ENCODE peak calls at places on chromosomes 4 and X, in ten cellular contexts. I is transverse colon; O is tibial artery; E is right cardiac atrium; L is CD4-positive, CD25-positive, alpha-beta regulatory T cell; S is cardiac muscle cell; U is BE2C; K is heart left ventricle; Q is spleen; Y is CD8-positive, alpha-beta T cell. M is an unnamed sample. For H3K9me3, the result is how much of the 10 kb centered on the place peaks cover.

GRCh38 chr4:15649914-15650545 is 5.1 kb downstream of the FBXL5 start:
- DNase-seq in I (peak), O (no peak), E (no peak), L (peak), S (peak), U (peak), K (no peak), Q (no peak), Y (peak), M (peak)

GRCh38 chr4:98688416-98689290 is 30.2 kb upstream of the TSPAN5 start:
- DNase-seq in I (no peak), O (no peak), E (no peak), L (peak), S (no peak), U (no peak), K (no peak), Q (no peak), Y (no peak), M (no peak)

GRCh38 chr4:151489462-151490203 is 80.7 kb downstream of the FHIP1A start:
- DNase-seq in I (no peak), O (no peak), E (no peak), L (no peak), S (no peak), U (peak), K (no peak), Q (no peak), Y (no peak), M (no peak)

GRCh38 chr4:61805979-61806378 is 605.9 kb downstream of the ADGRL3 start:
- DNase-seq in I (no peak), O (no peak), E (no peak), L (no peak), S (no peak), U (no peak), K (no peak), Q (no peak), Y (no peak), M (no peak)

GRCh38 chr4:55321707-55322264 is 24.3 kb upstream of the SRD5A3 start:
- DNase-seq in I (peak), O (peak), E (peak), L (peak), S (peak), U (peak), K (no peak), Q (no peak), Y (no peak), M (no peak)

GRCh38 chr4:141858437-141858836 is 222.1 kb downstream of the IL15 start:
- DNase-seq in I (no peak), O (no peak), E (no peak), L (no peak), S (no peak), U (no peak), K (no peak), Q (no peak), Y (no peak), M (no peak)

GRCh38 chr4:14641871-14642270 is 360.4 kb upstream of the CPEB2 start:
- DNase-seq in I (no peak), O (no peak), E (no peak), L (no peak), S (no peak), U (no peak), K (no peak), Q (no peak), Y (no peak), M (no peak)

GRCh38 chrX:54950730-54951375 is 30.2 kb downstream of the TRO start:
- DNase-seq in I (no peak), O (no peak), E (no peak), L (no peak), S (no peak), U (peak), K (no peak), Q (no peak), Y (no peak), M (no peak)

GRCh38 chr4:124610214-124610613 is 102.3 kb downstream of the ANKRD50 start:
- DNase-seq in I (no peak), O (no peak), E (no peak), L (no peak), S (no peak), U (no peak), K (no peak), Q (no peak), Y (no peak), M (no peak)

GRCh38 chr4:152169666-152170065 is 366.2 kb downstream of the FBXW7 start:
- DNase-seq in I (no peak), O (no peak), E (no peak), L (no peak), S (no peak), U (no peak), K (no peak), Q (no peak), Y (no peak), M (no peak)

GRCh38 chrX:31550169-31550568 is 478.3 kb upstream of the FTHL17 start:
- DNase-seq in I (no peak), O (no peak), E (no peak), L (no peak), S (no peak), U (no peak), K (no peak), Q (no peak), Y (no peak), M (no peak)

GRCh38 chr4:26252349-26252748 is 68.5 kb upstream of the RBPJ start:
- DNase-seq in I (no peak), O (no peak), E (no peak), L (peak), S (no peak), U (no peak), K (no peak), Q (no peak), Y (no peak), M (no peak)

GRCh38 chr4:109406337-109406931 is 27.2 kb upstream of the SEC24B start:
- DNase-seq in I (no peak), O (no peak), E (no peak), L (peak), S (peak), U (no peak), K (no peak), Q (no peak), Y (no peak), M (no peak)

GRCh38 chr4:182339246-182339645 is 96.0 kb downstream of the TENM3 start:
- DNase-seq in I (no peak), O (no peak), E (no peak), L (no peak), S (no peak), U (no peak), K (no peak), Q (no peak), Y (no peak), M (no peak)

GRCh38 chr4:119105605-119106004 is 30.0 kb upstream of the MYOZ2 start:
- DNase-seq in I (no peak), O (no peak), E (no peak), L (no peak), S (no peak), U (no peak), K (no peak), Q (no peak), Y (no peak), M (no peak)

GRCh38 chrX:71543316-71543715 is 10.4 kb downstream of the OGT start:
- DNase-seq in I (no peak), O (no peak), E (no peak), L (no peak), S (no peak), U (no peak), K (no peak), Q (no peak), Y (no peak), M (no peak)

GRCh38 chr4:55444822-55445221 is 49.1 kb downstream of the TMEM165 start:
- DNase-seq in I (no peak), O (no peak), E (no peak), L (peak), S (peak), U (peak), K (no peak), Q (no peak), Y (no peak), M (no peak)

GRCh38 chr4:151627491-151627890 is 133.3 kb downstream of the GATB start:
- DNase-seq in I (no peak), O (no peak), E (no peak), L (no peak), S (no peak), U (no peak), K (no peak), Q (no peak), Y (no peak), M (no peak)

GRCh38 chr4:181646864-181647263 is 596.3 kb upstream of the TENM3 start:
- DNase-seq in I (no peak), O (no peak), E (no peak), L (no peak), S (no peak), U (no peak), K (no peak), Q (no peak), Y (no peak), M (no peak)

GRCh38 chr4:185213829-185214228 is 4.4 kb downstream of the SNX25 start:
- DNase-seq in I (no peak), O (no peak), E (no peak), L (no peak), S (no peak), U (no peak), K (no peak), Q (no peak), Y (no peak), M (no peak)

GRCh38 chr4:66872696-66873095 is 672.6 kb downstream of the CENPC start:
- DNase-seq in I (no peak), O (no peak), E (no peak), L (no peak), S (no peak), U (no peak), K (no peak), Q (no peak), Y (no peak), M (no peak)

GRCh38 chr4:20490734-20491133 is 209.5 kb upstream of the PACRGL start:
- DNase-seq in I (no peak), O (no peak), E (peak), L (no peak), S (peak), U (peak), K (no peak), Q (no peak), Y (no peak), M (no peak)

GRCh38 chr4:147772459-147772969 is 40.6 kb downstream of the ARHGAP10 start:
- DNase-seq in I (no peak), O (no peak), E (no peak), L (no peak), S (peak), U (no peak), K (no peak), Q (no peak), Y (no peak), M (no peak)

GRCh38 chr4:492412-492811 is 6.5 kb downstream of the ZNF721 start:
- DNase-seq in I (no peak), O (no peak), E (no peak), L (no peak), S (no peak), U (no peak), K (no peak), Q (no peak), Y (no peak), M (no peak)
- H3K9me3 ChIP-seq in I (under half), O (under half), E (under half), L (half or more), S (under half), U (under half), K (under half), Q (half or more), Y (under half), M (under half)

DNA sequence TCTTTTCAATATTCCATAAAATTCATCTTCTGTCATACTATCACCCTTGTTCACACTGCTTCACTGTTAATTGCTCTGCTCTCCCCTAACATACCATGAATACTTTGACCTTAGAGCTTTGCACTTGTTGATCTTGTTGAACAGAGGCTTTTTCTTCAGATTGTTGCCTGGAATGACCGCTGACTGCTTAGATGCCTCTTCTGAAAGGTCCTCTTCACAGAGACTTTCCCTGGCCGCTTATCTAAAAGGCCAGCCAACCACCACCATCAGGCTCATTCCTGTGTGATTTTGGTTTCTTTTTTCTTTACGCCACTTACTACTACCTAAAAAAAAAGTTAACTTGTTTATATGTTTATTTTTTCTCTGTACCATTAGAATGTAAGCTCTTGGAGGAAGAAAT is 667.7 kb downstream of the STPG2 start:
- DNase-seq in I (no peak), O (no peak), E (no peak), L (no peak), S (no peak), U (no peak), K (no peak), Q (no peak), Y (no peak), M (no peak)
- H3K9me3 ChIP-seq in I (under half), O (under half), E (under half), L (under half), S (under half), U (under half), K (under half), Q (under half), Y (under half), M (under half)

DNA sequence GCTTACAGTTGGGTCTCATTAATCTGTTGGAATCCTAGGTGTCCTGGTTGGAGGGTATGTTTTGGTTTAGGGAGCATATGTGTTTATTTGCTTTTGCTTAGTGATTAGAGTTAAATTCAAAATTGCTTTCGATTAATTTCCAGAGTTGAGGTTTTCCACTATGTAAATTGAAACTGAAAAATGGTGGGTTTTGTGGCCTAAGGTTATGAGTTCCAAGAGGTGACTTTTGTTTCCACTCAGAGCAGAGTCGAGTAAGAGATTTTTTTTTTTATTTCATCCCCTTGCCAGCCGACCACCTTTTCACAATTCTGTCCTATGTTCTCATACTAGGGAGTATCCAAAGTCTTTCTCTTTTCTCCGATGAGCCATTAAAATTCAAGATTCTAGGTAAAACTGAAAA is 66.9 kb downstream of the GRIA2 start:
- DNase-seq in I (no peak), O (no peak), E (no peak), L (no peak), S (no peak), U (no peak), K (no peak), Q (no peak), Y (no peak), M (no peak)
- H3K9me3 ChIP-seq in I (under half), O (under half), E (under half), L (under half), S (under half), U (under half), K (under half), Q (under half), Y (under half), M (under half)

GRCh38 chrX:63471004-63471403 is 119.9 kb upstream of the SPIN4 start:
- DNase-seq in I (no peak), O (no peak), E (no peak), L (no peak), S (no peak), U (no peak), K (no peak), Q (no peak), Y (no peak), M (no peak)

GRCh38 chrX:63470506-63470905 is 119.4 kb upstream of the SPIN4 start:
- DNase-seq in I (no peak), O (no peak), E (no peak), L (no peak), S (no peak), U (no peak), K (no peak), Q (no peak), Y (no peak), M (no peak)

GRCh38 chrX:63466690-63467089 is 115.6 kb upstream of the SPIN4 start:
- DNase-seq in I (no peak), O (no peak), E (no peak), L (no peak), S (no peak), U (no peak), K (no peak), Q (no peak), Y (no peak), M (no peak)
- H3K9me3 ChIP-seq in I (under half), O (under half), E (under half), L (under half), S (under half), U (under half), K (under half), Q (under half), Y (under half), M (under half)

GRCh38 chr4:145812902-145813301 is 125.7 kb downstream of the ZNF827 start:
- DNase-seq in I (no peak), O (no peak), E (no peak), L (no peak), S (no peak), U (no peak), K (no peak), Q (no peak), Y (no peak), M (no peak)
- H3K9me3 ChIP-seq in I (under half), O (under half), E (under half), L (under half), S (under half), U (under half), K (under half), Q (under half), Y (under half), M (under half)

DNA sequence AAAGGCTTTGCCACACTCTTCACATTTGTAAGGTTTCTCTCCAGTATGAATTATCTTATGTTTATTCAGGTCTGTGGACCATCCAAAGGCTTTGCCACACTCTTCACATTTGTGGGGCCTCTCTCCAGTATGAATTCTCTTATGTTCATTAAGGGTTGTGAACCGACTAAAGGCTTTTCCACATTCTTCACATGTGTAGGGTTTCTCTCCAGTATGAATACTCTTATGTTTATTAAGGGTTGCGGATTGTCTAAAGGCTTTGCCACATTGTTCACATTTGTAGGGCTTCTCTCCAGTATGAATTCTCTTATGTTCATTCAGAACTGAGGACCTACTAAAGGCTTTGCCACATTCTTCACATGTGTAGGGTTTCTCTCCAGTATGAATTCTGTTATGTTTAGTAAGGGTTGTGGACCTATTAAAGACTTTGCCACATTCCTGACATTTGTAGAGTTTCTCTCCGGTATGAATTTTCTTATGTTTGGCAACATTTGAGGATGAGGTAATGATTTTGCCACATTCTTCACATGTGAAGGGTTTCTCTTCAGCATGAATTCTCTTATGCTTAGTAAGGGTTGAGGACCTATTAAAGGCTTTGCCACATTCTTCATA is 33.7 kb downstream of the ZNF732 start:
- DNase-seq in I (no peak), O (no peak), E (no peak), L (no peak), S (no peak), U (no peak), K (no peak), Q (no peak), Y (no peak), M (no peak)
- H3K9me3 ChIP-seq in I (half or more), O (half or more), E (under half), L (half or more), S (under half), U (under half), K (under half), Q (half or more), Y (under half), M (under half)

GRCh38 chr4:99863-100262 is 24.4 kb upstream of the ZNF718 start:
- DNase-seq in I (no peak), O (no peak), E (no peak), L (no peak), S (no peak), U (no peak), K (no peak), Q (no peak), Y (no peak), M (no peak)
- H3K9me3 ChIP-seq in I (half or more), O (half or more), E (under half), L (half or more), S (under half), U (under half), K (under half), Q (half or more), Y (under half), M (under half)

DNA sequence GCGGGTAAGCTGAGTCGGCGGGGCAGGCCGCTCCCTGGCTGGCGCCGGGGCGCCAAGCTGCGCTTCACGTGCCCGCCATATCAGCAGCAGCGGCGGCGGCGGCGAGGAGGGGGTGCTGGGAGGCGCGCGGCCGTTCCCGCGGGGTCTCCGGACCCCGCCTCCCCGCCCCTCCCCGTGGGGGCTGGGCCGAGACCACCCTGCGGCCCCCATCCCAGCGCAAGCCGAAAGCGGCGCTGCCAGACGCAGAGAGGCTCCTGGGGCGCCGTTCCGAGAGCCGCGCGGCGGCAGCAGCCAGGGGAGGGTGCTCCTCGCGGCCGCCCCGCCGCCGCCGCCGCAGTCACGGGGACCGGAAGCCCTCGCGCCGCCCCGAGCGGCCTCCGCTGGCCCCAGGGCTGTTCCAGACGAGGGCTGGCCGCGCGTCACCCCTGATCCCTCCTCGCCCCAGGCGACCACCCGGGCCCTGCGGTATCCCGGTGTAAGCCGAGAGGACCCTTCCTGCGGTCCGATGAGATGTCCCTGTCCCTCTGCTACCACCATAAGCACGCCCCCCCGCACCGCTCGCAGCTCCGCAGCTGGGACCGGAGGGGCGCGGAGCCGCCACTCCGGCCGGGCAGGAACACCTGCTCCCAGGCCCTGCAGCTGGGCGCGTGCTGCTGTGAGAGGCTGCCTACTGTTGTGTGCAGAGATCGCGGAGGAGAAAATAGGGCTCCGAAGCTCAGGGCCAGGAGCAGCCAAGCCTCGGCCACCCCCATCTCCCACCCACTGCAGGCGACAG is 7.4 kb upstream of the BCOR start:
- DNase-seq in I (peak), O (peak), E (peak), L (peak), S (peak), U (peak), K (peak), Q (peak), Y (no peak), M (no peak)
- H3K9me3 ChIP-seq in I (under half), O (under half), E (under half), L (under half), S (under half), U (under half), K (under half), Q (under half), Y (under half), M (under half)

M was measured in T-helper 17 cell.